ENCODE peak calls at places on chromosomes 12 and 14, in four cellular contexts. One of them, this sample, is unnamed.

GRCh38 chr14:104078031-104078455 is 7.5 kb upstream of the ASPG start:
- DNase-seq in HL-60: peak
- DNase-seq in GM12878: peak
- DNase-seq in K562: peak
- DNase-seq in this sample: peak

GRCh38 chr14:69713976-69714716 is 52.8 kb upstream of the SRSF5 start:
- DNase-seq in HL-60: no peak
- DNase-seq in GM12878: no peak
- DNase-seq in K562: no peak
- DNase-seq in this sample: no peak

GRCh38 chr12:76685246-76685678 is 78.7 kb upstream of the ZDHHC17 start:
- DNase-seq in HL-60: no peak
- DNase-seq in GM12878: no peak
- DNase-seq in K562: no peak
- DNase-seq in this sample: no peak

GRCh38 chr12:110658242-110658641 is 30.7 kb downstream of the HVCN1 start:
- DNase-seq in HL-60: no peak
- DNase-seq in GM12878: no peak
- DNase-seq in K562: no peak
- DNase-seq in this sample: no peak

GRCh38 chr14:91038439-91038838 is 22.0 kb downstream of the RPS6KA5 start:
- DNase-seq in HL-60: peak
- DNase-seq in GM12878: no peak
- DNase-seq in K562: no peak
- DNase-seq in this sample: no peak

GRCh38 chr14:67524152-67524963 is 8.7 kb upstream of the PLEKHH1 start:
- DNase-seq in HL-60: no peak
- DNase-seq in GM12878: no peak
- DNase-seq in K562: no peak
- DNase-seq in this sample: no peak

GRCh38 chr12:49105504-49106120 is 5.0 kb downstream of the LMBR1L start:
- DNase-seq in HL-60: no peak
- DNase-seq in GM12878: no peak
- DNase-seq in K562: no peak
- DNase-seq in this sample: no peak

GRCh38 chr12:12922191-12922616 is 29.8 kb downstream of the GPRC5D start:
- DNase-seq in HL-60: no peak
- DNase-seq in GM12878: no peak
- DNase-seq in K562: no peak
- DNase-seq in this sample: no peak

GRCh38 chr14:31371651-31372050 is 48.7 kb downstream of the HEATR5A start:
- DNase-seq in HL-60: peak
- DNase-seq in GM12878: no peak
- DNase-seq in K562: no peak
- DNase-seq in this sample: no peak

GRCh38 chr14:24310666-24311604 is at the start of gene LTB4R:
- DNase-seq in HL-60: peak
- DNase-seq in GM12878: no peak
- DNase-seq in K562: no peak
- DNase-seq in this sample: peak

GRCh38 chr12:116609236-116609635 is 50.1 kb downstream of the MAP1LC3B2 start:
- DNase-seq in HL-60: no peak
- DNase-seq in GM12878: no peak
- DNase-seq in K562: no peak
- DNase-seq in this sample: no peak

GRCh38 chr14:101072531-101072930 is 169.0 kb upstream of the RTL1 start:
- DNase-seq in HL-60: no peak
- DNase-seq in GM12878: no peak
- DNase-seq in K562: no peak
- DNase-seq in this sample: no peak

GRCh38 chr12:95625012-95625411 is 73.7 kb upstream of the USP44 start:
- DNase-seq in HL-60: no peak
- DNase-seq in GM12878: no peak
- DNase-seq in K562: no peak
- DNase-seq in this sample: no peak

GRCh38 chr14:106062502-106063272 is 536.3 kb downstream of the TMEM121 start:
- DNase-seq in HL-60: no peak
- DNase-seq in GM12878: no peak
- DNase-seq in K562: no peak
- DNase-seq in this sample: no peak

GRCh38 chr14:21097616-21098133 is 780 bp downstream of the ZNF219 start:
- DNase-seq in HL-60: no peak
- DNase-seq in GM12878: no peak
- DNase-seq in K562: no peak
- DNase-seq in this sample: no peak

GRCh38 chr14:92523752-92524151 is 10.2 kb downstream of the RIN3 start:
- DNase-seq in HL-60: no peak
- DNase-seq in GM12878: no peak
- DNase-seq in K562: no peak
- DNase-seq in this sample: no peak

GRCh38 chr14:69350892-69351291 is 47.2 kb downstream of the ERH start:
- DNase-seq in HL-60: no peak
- DNase-seq in GM12878: no peak
- DNase-seq in K562: no peak
- DNase-seq in this sample: no peak

GRCh38 chr12:14384783-14385638 is 19.5 kb downstream of the ATF7IP start:
- DNase-seq in HL-60: peak
- DNase-seq in GM12878: peak
- DNase-seq in K562: peak
- DNase-seq in this sample: no peak

GRCh38 chr12:51590347-51591019 is 550 bp upstream of the SCN8A start:
- DNase-seq in HL-60: peak
- DNase-seq in GM12878: no peak
- DNase-seq in K562: peak
- DNase-seq in this sample: peak

GRCh38 chr12:42705863-42706262 is 116.3 kb upstream of the PRICKLE1 start:
- DNase-seq in HL-60: no peak
- DNase-seq in GM12878: no peak
- DNase-seq in K562: no peak
- DNase-seq in this sample: no peak

GRCh38 chr14:45891417-45892080 is 638.5 kb upstream of the MIS18BP1 start:
- DNase-seq in HL-60: no peak
- DNase-seq in GM12878: no peak
- DNase-seq in K562: no peak
- DNase-seq in this sample: no peak

GRCh38 chr14:99946652-99947489 is 118.4 kb upstream of the EVL start:
- DNase-seq in HL-60: no peak
- DNase-seq in GM12878: no peak
- DNase-seq in K562: peak
- DNase-seq in this sample: peak

GRCh38 chr12:77645966-77646598 is 184.6 kb upstream of the NAV3 start:
- DNase-seq in HL-60: no peak
- DNase-seq in GM12878: no peak
- DNase-seq in K562: no peak
- DNase-seq in this sample: no peak

GRCh38 chr12:52011602-52012214 is 5.0 kb downstream of the TAMALIN start:
- DNase-seq in HL-60: no peak
- DNase-seq in GM12878: no peak
- DNase-seq in K562: no peak
- DNase-seq in this sample: no peak

GRCh38 chr12:56224102-56224701 is at the start of gene NABP2:
- DNase-seq in HL-60: peak
- DNase-seq in GM12878: peak
- DNase-seq in K562: peak
- DNase-seq in this sample: peak

GRCh38 chr12:114476159-114476558 is 70.2 kb upstream of the TBX5 start:
- DNase-seq in HL-60: no peak
- DNase-seq in GM12878: no peak
- DNase-seq in K562: peak
- DNase-seq in this sample: no peak

GRCh38 chr12:52990206-52990605 is 16.1 kb upstream of the EIF4B start:
- DNase-seq in HL-60: no peak
- DNase-seq in GM12878: no peak
- DNase-seq in K562: no peak
- DNase-seq in this sample: no peak

GRCh38 chr12:71605034-71605433 is 58.6 kb downstream of the ZFC3H1 start:
- DNase-seq in HL-60: no peak
- DNase-seq in GM12878: no peak
- DNase-seq in K562: no peak
- DNase-seq in this sample: no peak

GRCh38 chr14:74301594-74302159 is 1.1 kb downstream of the ABCD4 start:
- DNase-seq in HL-60: no peak
- DNase-seq in GM12878: no peak
- DNase-seq in K562: no peak
- DNase-seq in this sample: no peak

GRCh38 chr14:68979722-68980552 is 835 bp upstream of the ACTN1 start:
- DNase-seq in HL-60: no peak
- DNase-seq in GM12878: no peak
- DNase-seq in K562: peak
- DNase-seq in this sample: no peak

GRCh38 chr12:70418101-70418500 is 52.0 kb downstream of the KCNMB4 start:
- DNase-seq in HL-60: no peak
- DNase-seq in GM12878: no peak
- DNase-seq in K562: no peak
- DNase-seq in this sample: no peak

GRCh38 chr14:64951724-64952123 is 9.2 kb upstream of the GPX2 start:
- DNase-seq in HL-60: no peak
- DNase-seq in GM12878: no peak
- DNase-seq in K562: no peak
- DNase-seq in this sample: no peak

GRCh38 chr12:27866382-27867101 is 86.5 kb upstream of the MANSC4 start:
- DNase-seq in HL-60: no peak
- DNase-seq in GM12878: no peak
- DNase-seq in K562: peak
- DNase-seq in this sample: no peak

GRCh38 chr12:26195250-26195640 is at the start of gene SSPN:
- DNase-seq in HL-60: no peak
- DNase-seq in GM12878: no peak
- DNase-seq in K562: no peak
- DNase-seq in this sample: no peak
- TF ChIP-seq SPI1 in HL-60: no peak
- TF ChIP-seq SPI1 in GM12878: no peak
- TF ChIP-seq SPI1 in K562: no peak
- TF ChIP-seq SPI1 in this sample: no peak

GRCh38 chr12:132429122-132429931 is 60.6 kb upstream of the FBRSL1 start:
- DNase-seq in HL-60: no peak
- DNase-seq in GM12878: no peak
- DNase-seq in K562: no peak
- DNase-seq in this sample: no peak
- TF ChIP-seq SPI1 in HL-60: peak
- TF ChIP-seq SPI1 in GM12878: peak
- TF ChIP-seq SPI1 in K562: peak
- TF ChIP-seq SPI1 in this sample: peak

GRCh38 chr12:11821386-11821785 is 171.9 kb downstream of the ETV6 start:
- DNase-seq in HL-60: no peak
- DNase-seq in GM12878: no peak
- DNase-seq in K562: no peak
- DNase-seq in this sample: no peak

GRCh38 chr12:11823043-11823442 is 173.6 kb downstream of the ETV6 start:
- DNase-seq in HL-60: no peak
- DNase-seq in GM12878: no peak
- DNase-seq in K562: no peak
- DNase-seq in this sample: no peak

GRCh38 chr12:11823593-11823992 is 174.1 kb downstream of the ETV6 start:
- DNase-seq in HL-60: no peak
- DNase-seq in GM12878: no peak
- DNase-seq in K562: no peak
- DNase-seq in this sample: no peak

GRCh38 chr12:11820476-11820875 is 171.0 kb downstream of the ETV6 start:
- DNase-seq in HL-60: no peak
- DNase-seq in GM12878: no peak
- DNase-seq in K562: no peak
- DNase-seq in this sample: no peak

DNA sequence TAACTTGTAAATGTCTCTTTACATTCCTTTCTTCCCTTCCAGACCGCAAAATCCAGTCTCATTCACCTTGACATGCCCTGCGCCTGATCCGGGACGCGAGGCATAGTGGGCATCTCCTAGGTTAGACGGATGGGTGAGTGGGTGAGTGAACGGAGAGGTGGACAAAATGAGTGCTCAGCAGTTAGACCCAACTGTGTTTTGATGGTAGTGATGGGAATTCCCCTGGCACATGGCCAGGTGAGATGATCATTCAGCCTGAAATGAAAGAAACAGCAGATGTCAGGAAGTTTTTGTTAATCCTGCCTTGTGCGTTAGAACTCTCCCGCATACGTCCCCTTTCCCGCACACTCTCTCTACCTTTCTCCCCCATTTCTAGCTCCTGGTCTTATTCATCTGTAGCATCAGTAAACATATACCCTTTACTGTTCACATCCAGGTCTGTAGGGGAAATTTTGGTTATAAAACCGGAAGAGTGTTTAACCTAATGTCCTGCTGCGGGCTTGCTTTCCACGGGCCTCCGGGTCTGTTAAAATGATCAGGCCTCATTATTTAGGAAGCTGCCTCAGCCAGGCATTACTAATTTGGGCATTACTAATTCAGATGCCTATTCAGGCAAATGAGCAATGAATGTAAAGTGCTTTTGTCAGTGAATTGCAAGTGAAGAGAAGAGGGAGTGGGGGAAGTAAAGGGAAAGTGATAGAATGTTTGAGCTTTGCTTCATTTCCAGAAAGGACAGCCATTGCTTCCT is 172.8 kb downstream of the ETV6 start:
- DNase-seq in HL-60: no peak
- DNase-seq in GM12878: peak
- DNase-seq in K562: no peak
- DNase-seq in this sample: no peak
- TF ChIP-seq SPI1 in HL-60: no peak
- TF ChIP-seq SPI1 in GM12878: no peak
- TF ChIP-seq SPI1 in K562: no peak
- TF ChIP-seq SPI1 in this sample: peak

GRCh38 chr12:131808744-131809371 is 19.3 kb upstream of the MMP17 start:
- DNase-seq in HL-60: no peak
- DNase-seq in GM12878: peak
- DNase-seq in K562: no peak
- DNase-seq in this sample: peak
- TF ChIP-seq SPI1 in HL-60: no peak
- TF ChIP-seq SPI1 in GM12878: no peak
- TF ChIP-seq SPI1 in K562: no peak
- TF ChIP-seq SPI1 in this sample: no peak